ENCODE peak calls at places on chromosomes 13 and 19, in four cellular contexts. D is foreskin fibroblast; L is activated naive CD4-positive, alpha-beta T cell treated with anti-CD3 and anti-CD28 coated beads, Interleukin-2, amount 10 ng/mL, durations not matched to agents 7 days and 5 days; N is A172. U is an unnamed sample.

GRCh38 chr19:42066075-42066754 is 3.8 kb downstream of the GRIK5 start:
- DNase-seq in D (peak), L (peak), N (peak), U (no peak)

GRCh38 chr13:51636349-51636890 is 52.2 kb downstream of the WDFY2 start:
- DNase-seq in D (no peak), L (no peak), N (peak), U (no peak)

GRCh38 chr13:111270765-111271164 is 49.7 kb upstream of the TEX29 start:
- DNase-seq in D (peak), L (no peak), N (no peak), U (no peak)

GRCh38 chr13:79780240-79780639 is 299.3 kb downstream of the NDFIP2 start:
- DNase-seq in D (no peak), L (no peak), N (no peak), U (no peak)

GRCh38 chr13:80309926-80310325 is 31.0 kb downstream of the SPRY2 start:
- DNase-seq in D (no peak), L (no peak), N (no peak), U (no peak)

GRCh38 chr13:37870895-37871550 is 1.5 kb upstream of the TRPC4 start:
- DNase-seq in D (peak), L (no peak), N (peak), U (no peak)

GRCh38 chr13:30143671-30144400 is 163.5 kb downstream of the KATNAL1 start:
- DNase-seq in D (peak), L (peak), N (peak), U (no peak)

GRCh38 chr13:68506888-68507551 is 1276.9 kb upstream of the PCDH9 start:
- DNase-seq in D (no peak), L (no peak), N (no peak), U (no peak)

GRCh38 chr19:6076675-6077463 is 33.4 kb downstream of the RFX2 start:
- DNase-seq in D (peak), L (no peak), N (peak), U (no peak)

GRCh38 chr13:94558721-94559120 is 37.2 kb downstream of the TGDS start:
- DNase-seq in D (no peak), L (peak), N (peak), U (no peak)

GRCh38 chr19:14563989-14564650 is 7.7 kb downstream of the NDUFB7 start:
- DNase-seq in D (no peak), L (peak), N (peak), U (no peak)

GRCh38 chr13:58935689-58936088 is 1228.0 kb downstream of the DIAPH3 start:
- DNase-seq in D (no peak), L (no peak), N (no peak), U (no peak)

GRCh38 chr19:33186431-33186830 is 7.7 kb upstream of the LRP3 start:
- DNase-seq in D (no peak), L (no peak), N (no peak), U (no peak)

GRCh38 chr19:48613024-48613851 is 1.6 kb downstream of the FAM83E start:
- DNase-seq in D (no peak), L (no peak), N (no peak), U (no peak)

GRCh38 chr19:11978492-11979100 is 13.8 kb downstream of the ZNF763 start:
- DNase-seq in D (no peak), L (no peak), N (no peak), U (no peak)

GRCh38 chr13:56187331-56187730 is 953.4 kb upstream of the PRR20A start:
- DNase-seq in D (no peak), L (no peak), N (no peak), U (no peak)

GRCh38 chr13:104014803-104015645 is 948.8 kb upstream of the SLC10A2 start:
- DNase-seq in D (no peak), L (no peak), N (no peak), U (no peak)

GRCh38 chr19:38033658-38034150 is 126.7 kb downstream of the SIPA1L3 start:
- DNase-seq in D (no peak), L (no peak), N (no peak), U (no peak)

GRCh38 chr19:49987159-49987698 is 26.3 kb upstream of the SIGLEC11 start:
- DNase-seq in D (peak), L (peak), N (peak), U (peak)

GRCh38 chr19:50204811-50205675 is 1.6 kb downstream of the MYH14 start:
- DNase-seq in D (no peak), L (no peak), N (no peak), U (no peak)

GRCh38 chr13:112744306-112745021 is 54.6 kb downstream of the ATP11A start:
- DNase-seq in D (peak), L (no peak), N (peak), U (no peak)

GRCh38 chr13:89066868-89067466 is 1395.8 kb downstream of the SLITRK5 start:
- DNase-seq in D (no peak), L (peak), N (peak), U (peak)

GRCh38 chr19:47097396-47098217 is 16.0 kb downstream of the ZC3H4 start:
- DNase-seq in D (no peak), L (no peak), N (no peak), U (no peak)

GRCh38 chr13:40155176-40155575 is 499.7 kb downstream of the COG6 start:
- DNase-seq in D (no peak), L (no peak), N (no peak), U (no peak)